ENCODE peak calls at places on chromosomes 13 and 19, in seven cellular contexts. W, Y, K, J, N, B and M are unnamed samples.

GRCh38 chr19:55693336-55693974 is 18.4 kb downstream of the EPN1 start:
- DNase-seq in W (no peak), Y (no peak), K (no peak), J (no peak), N (no peak), B (no peak), M (no peak)

GRCh38 chr13:80337706-80338105 is 3.2 kb downstream of the SPRY2 start:
- DNase-seq in W (no peak), Y (no peak), K (no peak), J (no peak), N (peak; percentile 41), B (no peak), M (peak; percentile 9)

GRCh38 chr19:7985481-7985911 is 19.9 kb downstream of the ELAVL1 start:
- DNase-seq in W (no peak), Y (no peak), K (no peak), J (no peak), N (no peak), B (no peak), M (no peak)

GRCh38 chr19:4369888-4370260 is 26.5 kb downstream of the MPND start:
- DNase-seq in W (no peak), Y (peak; percentile 60), K (peak; percentile 55), J (peak; percentile 9), N (peak; percentile 39), B (no peak), M (peak; percentile 62)

GRCh38 chr19:9885077-9885552 is 50.0 kb downstream of the PIN1 start:
- DNase-seq in W (peak; percentile 45), Y (no peak), K (no peak), J (peak; percentile 33), N (peak; percentile 31), B (no peak), M (no peak)

GRCh38 chr19:13841339-13842293 is 35.3 kb upstream of the NANOS3 start:
- DNase-seq in W (no peak), Y (no peak), K (no peak), J (no peak), N (no peak), B (peak; percentile 91), M (no peak)

GRCh38 chr13:22271963-22272362 is 601.1 kb downstream of the FGF9 start:
- DNase-seq in W (no peak), Y (no peak), K (no peak), J (no peak), N (no peak), B (no peak), M (no peak)

GRCh38 chr19:17488593-17489391 is 18.5 kb downstream of the SLC27A1 start:
- DNase-seq in W (peak; percentile 92), Y (peak; percentile 74), K (peak; percentile 26), J (no peak), N (peak; percentile 87), B (peak; percentile 71), M (peak; percentile 82)

GRCh38 chr19:39388657-39389056 is 2.2 kb downstream of the PAF1 start:
- DNase-seq in W (no peak), Y (no peak), K (no peak), J (no peak), N (no peak), B (no peak), M (no peak)

GRCh38 chr19:17777840-17778620 is 16.9 kb upstream of the B3GNT3 start:
- DNase-seq in W (peak; percentile 85), Y (no peak), K (no peak), J (no peak), N (peak; percentile 62), B (peak; percentile 35), M (peak; percentile 44)

GRCh38 chr19:5995606-5996005 is 17.7 kb upstream of the RANBP3 start:
- DNase-seq in W (no peak), Y (no peak), K (no peak), J (no peak), N (no peak), B (no peak), M (no peak)

GRCh38 chr13:39567569-39567968 is 35.4 kb downstream of the LHFPL6 start:
- DNase-seq in W (no peak), Y (no peak), K (no peak), J (no peak), N (peak; percentile 25), B (no peak), M (no peak)

GRCh38 chr19:3358392-3358918 is 7.9 kb upstream of the NFIC start:
- DNase-seq in W (no peak), Y (peak; percentile 37), K (no peak), J (no peak), N (no peak), B (no peak), M (no peak)